ENCODE peak calls at places on chromosomes 6 and 20, in ten cellular contexts. G is heart left ventricle, J is psoas muscle, F is heart right ventricle, O is ascending aorta, I is epithelial cell of esophagus, E is BJ, M is right atrium auricular region, Z is DND-41, R is cardiac muscle cell. X is an unnamed sample.

GRCh38 chr20:5844063-5844681 is 94.0 kb downstream of the SHLD1 start:
- DNase-seq in R (no peak), Z (peak; percentile 42), O (no peak), I (peak; percentile 41), F (no peak), E (no peak), J (no peak), G (no peak), M (no peak), X (no peak)

GRCh38 chr6:54252916-54253315 is 55.3 kb upstream of the TINAG start:
- DNase-seq in O (no peak), G (no peak), M (no peak), Z (no peak), R (no peak), E (no peak), J (no peak), I (no peak), F (no peak), X (no peak)

GRCh38 chr6:138404666-138405337 is 779 bp downstream of the HEBP2 start:
- DNase-seq in O (no peak), F (no peak), Z (no peak), E (no peak), J (peak; percentile 55), R (peak; percentile 19), M (no peak), G (no peak), I (peak; percentile 23), X (no peak)

GRCh38 chr6:129331450-129332138 is 378.4 kb downstream of the ARHGAP18 start:
- DNase-seq in I (peak; percentile 26), E (no peak), G (no peak), F (no peak), O (no peak), M (no peak), R (no peak), J (no peak), Z (no peak), X (no peak)

GRCh38 chr6:113381957-113382356 is 475.2 kb upstream of the MARCKS start:
- DNase-seq in Z (no peak), R (peak; percentile 18), I (peak; percentile 48), J (no peak), M (no peak), O (no peak), G (no peak), E (no peak), F (peak; percentile 18), X (no peak)

GRCh38 chr6:53179961-53180651 is 31.5 kb upstream of the GCM1 start:
- DNase-seq in Z (peak; percentile 40), J (no peak), O (no peak), G (peak; percentile 61), F (peak; percentile 53), I (peak; percentile 80), R (peak; percentile 17), M (no peak), E (no peak), X (no peak)

GRCh38 chr6:10528170-10528981 is 7.2 kb downstream of the GCNT2 start:
- DNase-seq in I (peak; percentile 40), O (peak; percentile 75), Z (peak; percentile 35), F (no peak), J (no peak), G (no peak), R (no peak), E (no peak), M (no peak), X (no peak)

GRCh38 chr20:49170714-49171113 is 17.4 kb downstream of the STAU1 start:
- DNase-seq in E (no peak), M (no peak), F (no peak), R (no peak), I (no peak), G (no peak), Z (no peak), O (no peak), J (no peak), X (no peak)

GRCh38 chr20:21411725-21412124 is 14.4 kb upstream of the NKX2-4 start:
- DNase-seq in I (no peak), O (no peak), R (no peak), J (no peak), M (no peak), Z (no peak), G (no peak), E (no peak), F (no peak), X (no peak)

DNA sequence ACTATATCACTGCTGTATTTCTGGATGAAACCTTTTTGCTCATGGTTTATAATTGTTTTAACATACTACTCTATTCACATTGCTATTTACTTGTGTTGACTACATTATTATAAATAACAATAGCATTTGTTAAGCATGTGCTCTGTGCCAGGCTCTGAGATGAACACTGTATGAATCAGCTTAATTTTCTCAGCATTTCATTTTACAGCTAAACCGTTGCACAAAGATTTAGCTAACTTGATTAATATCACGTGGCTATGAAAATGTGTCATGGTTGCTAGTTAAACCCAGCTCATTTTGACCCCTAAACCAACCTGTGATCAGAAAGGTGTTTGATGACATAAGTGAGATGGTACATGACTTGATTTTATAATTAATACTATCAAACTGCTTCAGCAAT is 77.5 kb downstream of the NCOA7 start:
- DNase-seq in J (no peak), F (no peak), Z (no peak), R (no peak), E (no peak), O (no peak), M (no peak), G (no peak), I (peak; percentile 77), X (no peak)
- H3K4me3 ChIP-seq in J (no peak overlapping the region), F (no peak overlapping the region), Z (no peak overlapping the region), R (no peak overlapping the region), E (no peak overlapping the region), O (no peak overlapping the region), M (no peak overlapping the region), G (no peak overlapping the region), I (no peak overlapping the region), X (no peak overlapping the region)

GRCh38 chr6:26232950-26233607 is 131.9 kb upstream of the BTN3A2 start:
- DNase-seq in R (no peak), E (no peak), I (peak; percentile 62), M (no peak), G (no peak), F (no peak), Z (peak; percentile 53), J (no peak), O (no peak), X (peak; percentile 82)

GRCh38 chr6:26231006-26231587 is 133.9 kb upstream of the BTN3A2 start:
- DNase-seq in I (no peak), G (no peak), J (no peak), Z (no peak), E (no peak), F (no peak), O (no peak), M (no peak), R (no peak), X (no peak)

GRCh38 chr6:26233608-26234420 is 131.2 kb upstream of the BTN3A2 start:
- DNase-seq in F (peak; percentile 37), E (no peak), M (no peak), J (peak; percentile 57), G (peak; percentile 60), O (peak; percentile 78), R (peak; percentile 54), Z (peak; percentile 85), I (peak; percentile 67), X (peak; percentile 76)

GRCh38 chr6:26230336-26230735 is 134.7 kb upstream of the BTN3A2 start:
- DNase-seq in M (no peak), O (no peak), I (no peak), G (no peak), E (no peak), F (no peak), R (no peak), J (no peak), Z (no peak), X (no peak)

DNA sequence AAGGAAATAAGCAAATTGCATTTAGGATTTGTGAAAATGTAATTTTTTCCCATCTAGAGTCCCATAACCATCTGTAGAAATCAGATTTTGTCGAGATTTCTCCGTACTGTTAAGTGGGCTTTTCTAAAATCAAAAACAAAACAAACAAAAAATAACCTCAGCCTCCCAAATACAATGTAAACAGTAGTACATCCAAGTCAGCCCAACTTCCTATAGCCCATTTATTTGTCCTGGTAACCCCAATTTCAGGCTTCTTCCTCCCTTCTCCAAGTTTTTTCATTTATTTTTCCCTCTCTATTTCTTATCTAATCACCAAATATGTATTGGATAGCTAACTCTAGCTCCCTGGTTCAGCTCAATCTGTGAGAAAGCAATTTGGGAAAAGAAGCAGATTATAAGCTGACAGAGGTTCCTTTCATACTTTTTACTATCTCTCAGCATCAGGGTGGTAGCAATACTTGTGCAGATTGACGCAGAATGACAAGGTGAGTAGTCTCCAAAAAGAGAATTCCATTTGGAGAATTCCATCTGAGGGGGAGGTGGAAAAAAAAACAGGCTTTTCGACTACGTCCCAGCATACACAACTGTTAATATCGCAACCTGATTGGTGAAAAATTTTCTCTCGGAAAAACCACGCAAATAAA is 132.6 kb upstream of the BTN3A2 start:
- DNase-seq in E (no peak), G (no peak), R (no peak), M (no peak), Z (no peak), O (no peak), I (no peak), F (no peak), J (no peak), X (no peak)
- H3K4me3 ChIP-seq in E (no peak overlapping the region), G (peak overlapping the region; percentile 72), R (peak overlapping the region; percentile 45), M (no peak overlapping the region), Z (no peak overlapping the region), O (peak overlapping the region; percentile 61), I (peak overlapping the region; percentile 65), F (no peak overlapping the region), J (no peak overlapping the region), X (no peak overlapping the region)

DNA sequence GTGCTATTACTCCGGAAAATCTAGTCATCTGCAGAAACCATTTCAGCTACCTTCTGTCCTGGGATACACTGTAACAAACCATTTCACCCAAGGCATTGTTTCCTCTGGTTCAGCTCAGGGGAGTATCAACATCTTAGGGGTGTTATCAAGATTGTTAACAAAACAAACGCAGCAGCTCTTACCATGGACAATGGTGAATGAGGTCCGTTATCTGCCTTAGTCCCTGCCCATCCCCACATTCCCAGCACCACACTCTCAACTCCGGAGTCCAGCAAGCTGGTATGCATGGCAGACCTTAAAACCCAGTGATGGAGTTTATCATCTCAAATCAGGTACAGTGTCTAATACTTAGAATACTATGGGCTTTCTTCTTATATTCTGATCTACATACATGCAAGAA is 124.1 kb downstream of the DTNBP1 start:
- DNase-seq in M (no peak), J (no peak), F (no peak), O (no peak), R (no peak), Z (no peak), I (no peak), G (no peak), E (no peak), X (no peak)
- H3K4me3 ChIP-seq in M (no peak overlapping the region), J (no peak overlapping the region), F (no peak overlapping the region), O (no peak overlapping the region), R (no peak overlapping the region), Z (no peak overlapping the region), I (no peak overlapping the region), G (no peak overlapping the region), E (no peak overlapping the region), X (no peak overlapping the region)

DNA sequence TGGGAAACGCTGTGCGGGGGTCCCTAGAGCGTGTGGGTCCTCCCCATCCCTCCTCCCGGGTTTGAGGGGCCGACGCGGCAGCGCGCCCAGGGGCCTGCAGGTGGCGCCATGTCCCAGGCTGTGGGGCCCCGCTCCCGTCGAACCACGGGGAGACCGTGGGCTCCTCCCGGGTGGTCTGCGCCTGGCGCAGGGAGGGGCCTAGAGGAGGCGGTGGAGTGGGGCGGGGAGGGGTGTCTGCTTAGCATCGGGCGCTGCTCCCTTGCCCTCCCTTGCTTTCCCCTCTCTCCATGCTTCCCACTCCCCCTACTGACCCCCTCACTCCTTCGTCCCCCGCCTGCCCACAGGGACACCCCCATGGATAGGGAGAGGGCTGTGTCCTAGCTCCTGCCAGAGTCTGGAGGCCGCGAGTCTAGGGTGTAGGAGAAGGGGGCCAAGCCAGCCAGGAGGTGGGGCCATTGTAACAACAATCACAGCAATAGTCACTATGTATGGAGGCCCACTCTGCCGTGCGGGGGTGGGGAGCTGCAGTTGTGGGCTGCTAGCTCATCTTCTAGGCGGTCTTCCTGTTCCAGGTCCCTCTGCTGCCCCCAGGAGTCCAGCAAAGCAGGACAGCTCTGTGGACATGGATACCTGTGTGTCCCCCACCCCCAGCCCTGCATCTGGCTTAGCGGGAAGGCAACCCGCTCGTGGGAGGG is 51.7 kb downstream of the CHMP4B start:
- DNase-seq in Z (peak; percentile 65), M (peak; percentile 64), F (peak; percentile 47), G (no peak), J (peak; percentile 65), E (no peak), I (peak; percentile 33), R (peak; percentile 64), O (peak; percentile 68), X (peak; percentile 85)
- H3K4me3 ChIP-seq in Z (no peak overlapping the region), M (no peak overlapping the region), F (peak overlapping the region; percentile 27), G (no peak overlapping the region), J (peak overlapping the region; percentile 22), E (no peak overlapping the region), I (no peak overlapping the region), R (no peak overlapping the region), O (no peak overlapping the region), X (no peak overlapping the region)